ENCODE peak calls at places on chromosomes 13 and 19, in five cellular contexts. One of them, this sample, is unnamed.

GRCh38 chr19:9986787-9987281 is 23.5 kb downstream of the COL5A3 start:
- DNase-seq in breast epithelium: peak; percentile 32
- DNase-seq in spleen: no peak
- DNase-seq in K562: no peak
- DNase-seq in prostate gland: no peak
- DNase-seq in this sample: no peak

GRCh38 chr19:32401992-32402391 is 3.6 kb upstream of the DPY19L3 start:
- DNase-seq in breast epithelium: no peak
- DNase-seq in spleen: no peak
- DNase-seq in K562: no peak
- DNase-seq in prostate gland: no peak
- DNase-seq in this sample: no peak

GRCh38 chr13:101493541-101493940 is 41.1 kb downstream of the ITGBL1 start:
- DNase-seq in breast epithelium: no peak
- DNase-seq in spleen: no peak
- DNase-seq in K562: no peak
- DNase-seq in prostate gland: no peak
- DNase-seq in this sample: no peak

GRCh38 chr13:73598021-73598712 is 536.0 kb downstream of the KLF12 start:
- DNase-seq in breast epithelium: no peak
- DNase-seq in spleen: no peak
- DNase-seq in K562: no peak
- DNase-seq in prostate gland: no peak
- DNase-seq in this sample: no peak

GRCh38 chr19:39277598-39277997 is 9.4 kb downstream of the IFNL2 start:
- DNase-seq in breast epithelium: no peak
- DNase-seq in spleen: no peak
- DNase-seq in K562: no peak
- DNase-seq in prostate gland: no peak
- DNase-seq in this sample: no peak

GRCh38 chr13:96052655-96053002 is 572 bp downstream of the UGGT2 start:
- DNase-seq in breast epithelium: no peak
- DNase-seq in spleen: no peak
- DNase-seq in K562: peak; percentile 17
- DNase-seq in prostate gland: no peak
- DNase-seq in this sample: peak; percentile 22

GRCh38 chr13:23771966-23772365 is 117.2 kb downstream of the MIPEP start:
- DNase-seq in breast epithelium: no peak
- DNase-seq in spleen: no peak
- DNase-seq in K562: no peak
- DNase-seq in prostate gland: no peak
- DNase-seq in this sample: no peak

GRCh38 chr13:42740753-42741152 is 40.6 kb upstream of the FAM216B start:
- DNase-seq in breast epithelium: no peak
- DNase-seq in spleen: no peak
- DNase-seq in K562: peak; percentile 4
- DNase-seq in prostate gland: no peak
- DNase-seq in this sample: no peak

GRCh38 chr19:29675120-29675649 is 9.9 kb downstream of the PLEKHF1 start:
- DNase-seq in breast epithelium: no peak
- DNase-seq in spleen: peak; percentile 77
- DNase-seq in K562: no peak
- DNase-seq in prostate gland: no peak
- DNase-seq in this sample: no peak

GRCh38 chr13:31588923-31589322 is 150.4 kb upstream of the RXFP2 start:
- DNase-seq in breast epithelium: no peak
- DNase-seq in spleen: no peak
- DNase-seq in K562: no peak
- DNase-seq in prostate gland: no peak
- DNase-seq in this sample: no peak

GRCh38 chr13:46295531-46296464 is 84.1 kb downstream of the LRRC63 start:
- DNase-seq in breast epithelium: peak; percentile 46
- DNase-seq in spleen: no peak
- DNase-seq in K562: no peak
- DNase-seq in prostate gland: no peak
- DNase-seq in this sample: no peak

GRCh38 chr13:52319876-52320275 is 86.1 kb downstream of the THSD1 start:
- DNase-seq in breast epithelium: no peak
- DNase-seq in spleen: no peak
- DNase-seq in K562: no peak
- DNase-seq in prostate gland: no peak
- DNase-seq in this sample: no peak

GRCh38 chr13:75762066-75762937 is 126.2 kb downstream of the LMO7 start:
- DNase-seq in breast epithelium: no peak
- DNase-seq in spleen: no peak
- DNase-seq in K562: no peak
- DNase-seq in prostate gland: peak; percentile 46
- DNase-seq in this sample: no peak

GRCh38 chr13:38283346-38283745 is 66.3 kb upstream of the UFM1 start:
- DNase-seq in breast epithelium: no peak
- DNase-seq in spleen: no peak
- DNase-seq in K562: no peak
- DNase-seq in prostate gland: no peak
- DNase-seq in this sample: no peak

GRCh38 chr19:10421240-10421948 is 1.1 kb downstream of the PDE4A start:
- DNase-seq in breast epithelium: no peak
- DNase-seq in spleen: no peak
- DNase-seq in K562: peak; percentile 7
- DNase-seq in prostate gland: no peak
- DNase-seq in this sample: no peak

GRCh38 chr13:24625324-24625723 is 54.9 kb upstream of the ATP12A start:
- DNase-seq in breast epithelium: no peak
- DNase-seq in spleen: no peak
- DNase-seq in K562: no peak
- DNase-seq in prostate gland: no peak
- DNase-seq in this sample: peak; percentile 41

GRCh38 chr13:81408647-81409046 is 1067.7 kb upstream of the SPRY2 start:
- DNase-seq in breast epithelium: no peak
- DNase-seq in spleen: no peak
- DNase-seq in K562: no peak
- DNase-seq in prostate gland: no peak
- DNase-seq in this sample: no peak

GRCh38 chr13:62193919-62194318 is 778.3 kb upstream of the PCDH20 start:
- DNase-seq in breast epithelium: no peak
- DNase-seq in spleen: no peak
- DNase-seq in K562: no peak
- DNase-seq in prostate gland: no peak
- DNase-seq in this sample: no peak

GRCh38 chr13:111034811-111035210 is 80.3 kb upstream of the ARHGEF7 start:
- DNase-seq in breast epithelium: no peak
- DNase-seq in spleen: no peak
- DNase-seq in K562: no peak
- DNase-seq in prostate gland: no peak
- DNase-seq in this sample: no peak

GRCh38 chr19:47661571-47661970 is 51.7 kb upstream of the EHD2 start:
- DNase-seq in breast epithelium: no peak
- DNase-seq in spleen: no peak
- DNase-seq in K562: no peak
- DNase-seq in prostate gland: no peak
- DNase-seq in this sample: no peak

GRCh38 chr19:54030895-54031586 is 32.7 kb downstream of the VSTM1 start:
- DNase-seq in breast epithelium: no peak
- DNase-seq in spleen: no peak
- DNase-seq in K562: peak; percentile 11
- DNase-seq in prostate gland: no peak
- DNase-seq in this sample: no peak

GRCh38 chr19:18594096-18594823 is 5.7 kb downstream of the REX1BD start:
- DNase-seq in breast epithelium: peak; percentile 65
- DNase-seq in spleen: peak; percentile 93
- DNase-seq in K562: peak; percentile 91
- DNase-seq in prostate gland: peak; percentile 72
- DNase-seq in this sample: peak; percentile 97

DNA sequence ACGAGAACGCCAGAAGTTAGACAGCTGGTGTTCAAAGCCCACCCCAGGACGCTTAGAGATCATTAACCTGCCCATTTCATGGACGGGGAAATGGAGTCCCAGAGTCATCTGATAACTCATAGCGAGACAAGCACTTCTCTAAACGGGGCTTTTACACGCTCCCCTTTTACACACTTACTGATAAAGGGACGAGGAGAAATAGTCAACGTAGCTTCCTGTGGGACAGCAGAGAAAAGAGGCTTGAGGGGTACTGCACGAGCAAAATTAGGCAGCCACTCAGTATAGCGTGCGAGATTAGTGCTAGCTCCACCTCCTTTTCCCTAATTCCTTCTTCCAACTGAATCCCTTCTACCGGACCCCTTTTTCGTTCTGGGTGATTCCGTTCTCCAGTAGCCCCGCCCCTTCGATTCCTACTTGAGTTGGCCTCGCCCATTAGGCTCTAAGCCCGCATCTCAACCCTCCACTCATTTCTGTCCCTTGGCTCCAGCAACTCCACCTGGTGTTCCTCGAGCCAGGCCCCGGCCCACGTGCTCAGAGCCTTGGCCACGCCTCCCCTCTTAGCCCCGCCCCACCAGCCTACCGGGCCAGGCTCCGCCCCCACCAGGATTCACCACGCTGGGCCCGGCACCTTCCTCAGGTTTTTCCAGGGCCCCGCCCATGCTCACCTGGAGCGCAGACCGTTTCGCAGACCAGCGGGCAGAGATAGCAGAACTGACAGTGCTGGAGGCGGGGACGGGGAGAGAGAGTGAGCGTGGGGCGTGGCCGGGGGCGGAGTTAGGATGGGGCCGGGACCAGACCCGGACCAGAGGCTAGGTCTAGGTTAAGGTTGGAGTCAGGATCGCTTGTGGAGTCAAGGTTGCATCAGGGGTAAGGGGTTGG is 3.6 kb downstream of the HRC start:
- DNase-seq in breast epithelium: peak; percentile 93
- DNase-seq in spleen: no peak
- DNase-seq in K562: peak; percentile 87
- DNase-seq in prostate gland: peak; percentile 96
- DNase-seq in this sample: no peak
- TF ChIP-seq POLR2AphosphoS5 in breast epithelium: no peak
- TF ChIP-seq POLR2AphosphoS5 in spleen: no peak
- TF ChIP-seq POLR2AphosphoS5 in K562: peak; percentile 41
- TF ChIP-seq POLR2AphosphoS5 in prostate gland: peak; percentile 96
- TF ChIP-seq POLR2AphosphoS5 in this sample: no peak

DNA sequence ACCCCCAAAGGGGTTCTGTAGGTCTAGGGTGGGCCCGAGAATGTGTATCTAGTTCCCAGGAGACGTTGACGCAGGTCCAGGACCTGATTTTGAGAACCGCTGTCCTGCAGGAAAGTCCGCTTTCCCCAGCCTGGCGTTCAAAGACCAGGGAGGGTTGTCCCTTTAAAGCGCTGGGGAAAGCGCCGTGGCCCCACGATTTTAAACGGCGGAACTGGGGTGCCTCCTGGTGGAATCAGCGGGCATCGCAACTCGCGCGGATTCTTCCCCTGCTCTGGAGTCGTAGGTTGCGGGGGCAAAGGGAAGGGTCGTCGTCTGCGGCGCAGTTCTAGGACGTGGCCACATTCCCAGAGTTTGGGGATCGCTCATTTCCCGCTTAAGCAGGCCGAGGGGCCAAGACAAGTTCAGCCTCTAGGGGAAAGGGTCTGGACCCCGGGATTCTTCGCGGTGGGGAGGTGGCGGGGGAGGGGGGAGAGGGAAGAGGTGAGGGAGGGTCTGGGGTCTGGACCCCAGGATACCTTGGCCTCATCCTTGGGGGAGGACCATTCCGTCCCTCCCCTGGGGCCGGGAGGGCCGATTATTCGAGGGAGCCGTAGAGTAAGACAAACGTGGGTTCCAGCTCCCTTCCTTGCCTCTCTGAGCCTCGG is 7.7 kb downstream of the PNMA8B start:
- DNase-seq in breast epithelium: peak; percentile 70
- DNase-seq in spleen: peak; percentile 88
- DNase-seq in K562: peak; percentile 74
- DNase-seq in prostate gland: peak; percentile 71
- DNase-seq in this sample: peak; percentile 76
- TF ChIP-seq POLR2A in breast epithelium: no peak
- TF ChIP-seq POLR2A in spleen: no peak
- TF ChIP-seq POLR2A in K562: no peak
- TF ChIP-seq POLR2A in prostate gland: no peak
- TF ChIP-seq POLR2A in this sample: no peak

GRCh38 chr19:14407889-14408640 is 11.1 kb downstream of the DDX39A start:
- DNase-seq in breast epithelium: no peak
- DNase-seq in spleen: no peak
- DNase-seq in K562: peak; percentile 6
- DNase-seq in prostate gland: no peak
- DNase-seq in this sample: no peak

GRCh38 chr19:14410775-14411134 is 8.4 kb downstream of the DDX39A start:
- DNase-seq in breast epithelium: no peak
- DNase-seq in spleen: peak; percentile 81
- DNase-seq in K562: peak; percentile 5
- DNase-seq in prostate gland: no peak
- DNase-seq in this sample: no peak

GRCh38 chr19:14408641-14409120 is 10.5 kb downstream of the DDX39A start:
- DNase-seq in breast epithelium: no peak
- DNase-seq in spleen: no peak
- DNase-seq in K562: peak; percentile 6
- DNase-seq in prostate gland: no peak
- DNase-seq in this sample: no peak

GRCh38 chr19:14410054-14410774 is 8.9 kb downstream of the DDX39A start:
- DNase-seq in breast epithelium: no peak
- DNase-seq in spleen: peak; percentile 90
- DNase-seq in K562: peak; percentile 8
- DNase-seq in prostate gland: no peak
- DNase-seq in this sample: no peak

GRCh38 chr19:14409157-14410053 is 9.7 kb downstream of the DDX39A start:
- DNase-seq in breast epithelium: no peak
- DNase-seq in spleen: no peak
- DNase-seq in K562: peak; percentile 11
- DNase-seq in prostate gland: no peak
- DNase-seq in this sample: no peak
- TF ChIP-seq POLR2AphosphoS5 in breast epithelium: no peak
- TF ChIP-seq POLR2AphosphoS5 in spleen: peak; percentile 50
- TF ChIP-seq POLR2AphosphoS5 in K562: peak; percentile 31
- TF ChIP-seq POLR2AphosphoS5 in prostate gland: no peak
- TF ChIP-seq POLR2AphosphoS5 in this sample: no peak

GRCh38 chr19:57321746-57322145 is 1.5 kb downstream of the ZNF543 start:
- DNase-seq in breast epithelium: no peak
- DNase-seq in spleen: no peak
- DNase-seq in K562: no peak
- DNase-seq in prostate gland: no peak
- DNase-seq in this sample: no peak

GRCh38 chr19:57319869-57320179 is 448 bp upstream of the ZNF543 start:
- DNase-seq in breast epithelium: no peak
- DNase-seq in spleen: no peak
- DNase-seq in K562: no peak
- DNase-seq in prostate gland: no peak
- DNase-seq in this sample: no peak

GRCh38 chr19:57321164-57321563 is 892 bp downstream of the ZNF543 start:
- DNase-seq in breast epithelium: no peak
- DNase-seq in spleen: no peak
- DNase-seq in K562: no peak
- DNase-seq in prostate gland: no peak
- DNase-seq in this sample: no peak

GRCh38 chr19:57317503-57317902 is 2.8 kb upstream of the ZNF543 start:
- DNase-seq in breast epithelium: no peak
- DNase-seq in spleen: no peak
- DNase-seq in K562: no peak
- DNase-seq in prostate gland: no peak
- DNase-seq in this sample: no peak

GRCh38 chr19:57320180-57321084 is at the start of gene ZNF543:
- DNase-seq in breast epithelium: peak; percentile 95
- DNase-seq in spleen: peak; percentile 98
- DNase-seq in K562: peak; percentile 96
- DNase-seq in prostate gland: peak; percentile 92
- DNase-seq in this sample: peak; percentile 96
- TF ChIP-seq POLR2A in breast epithelium: peak; percentile 50
- TF ChIP-seq POLR2A in spleen: peak; percentile 7
- TF ChIP-seq POLR2A in K562: peak; percentile 81
- TF ChIP-seq POLR2A in prostate gland: peak; percentile 70
- TF ChIP-seq POLR2A in this sample: peak; percentile 94

This sample was measured in GM12891.